ENCODE peak calls at places on chromosomes 16 and 17, in ten cellular contexts. One of them, this sample, is unnamed.

GRCh38 chr16:22098538-22099255 is 6.4 kb downstream of the VWA3A start:
- DNase-seq in uterus: no peak
- DNase-seq in NCI-H1092 treated with DMSO at 0.1 percent for 48 hours: peak
- DNase-seq in mucosa of gallbladder: no peak
- DNase-seq in heart right ventricle: no peak
- DNase-seq in SHP77: peak
- DNase-seq in stimulated activated CD4-positive, alpha-beta T cell treated with anti-CD3 and anti-CD28 coated beads, Interleukin-15, amount 100 ng/mL, for 24 hours: peak
- DNase-seq in CD8-positive, alpha-beta memory T cell: peak
- DNase-seq in GF-D8: peak
- DNase-seq in cardiac fibroblast: peak
- DNase-seq in this sample: peak

GRCh38 chr17:7001562-7001961 is 5.7 kb downstream of the ALOX12 start:
- DNase-seq in uterus: no peak
- DNase-seq in NCI-H1092 treated with DMSO at 0.1 percent for 48 hours: no peak
- DNase-seq in mucosa of gallbladder: no peak
- DNase-seq in heart right ventricle: no peak
- DNase-seq in SHP77: no peak
- DNase-seq in stimulated activated CD4-positive, alpha-beta T cell treated with anti-CD3 and anti-CD28 coated beads, Interleukin-15, amount 100 ng/mL, for 24 hours: peak
- DNase-seq in CD8-positive, alpha-beta memory T cell: peak
- DNase-seq in GF-D8: no peak
- DNase-seq in cardiac fibroblast: peak
- DNase-seq in this sample: no peak

GRCh38 chr17:12789075-12789975 is at the start of gene ARHGAP44:
- DNase-seq in uterus: peak
- DNase-seq in NCI-H1092 treated with DMSO at 0.1 percent for 48 hours: no peak
- DNase-seq in mucosa of gallbladder: peak
- DNase-seq in heart right ventricle: peak
- DNase-seq in SHP77: peak
- DNase-seq in stimulated activated CD4-positive, alpha-beta T cell treated with anti-CD3 and anti-CD28 coated beads, Interleukin-15, amount 100 ng/mL, for 24 hours: peak
- DNase-seq in CD8-positive, alpha-beta memory T cell: no peak
- DNase-seq in GF-D8: no peak
- DNase-seq in cardiac fibroblast: peak
- DNase-seq in this sample: peak

GRCh38 chr16:83539736-83540490 is 267.9 kb upstream of the HSBP1 start:
- DNase-seq in uterus: no peak
- DNase-seq in NCI-H1092 treated with DMSO at 0.1 percent for 48 hours: no peak
- DNase-seq in mucosa of gallbladder: no peak
- DNase-seq in heart right ventricle: no peak
- DNase-seq in SHP77: no peak
- DNase-seq in stimulated activated CD4-positive, alpha-beta T cell treated with anti-CD3 and anti-CD28 coated beads, Interleukin-15, amount 100 ng/mL, for 24 hours: no peak
- DNase-seq in CD8-positive, alpha-beta memory T cell: no peak
- DNase-seq in GF-D8: no peak
- DNase-seq in cardiac fibroblast: peak
- DNase-seq in this sample: no peak

GRCh38 chr16:86668136-86668535 is 89.8 kb downstream of the FOXL1 start:
- DNase-seq in uterus: no peak
- DNase-seq in NCI-H1092 treated with DMSO at 0.1 percent for 48 hours: no peak
- DNase-seq in mucosa of gallbladder: no peak
- DNase-seq in heart right ventricle: no peak
- DNase-seq in SHP77: no peak
- DNase-seq in stimulated activated CD4-positive, alpha-beta T cell treated with anti-CD3 and anti-CD28 coated beads, Interleukin-15, amount 100 ng/mL, for 24 hours: no peak
- DNase-seq in CD8-positive, alpha-beta memory T cell: no peak
- DNase-seq in GF-D8: no peak
- DNase-seq in cardiac fibroblast: peak
- DNase-seq in this sample: no peak

GRCh38 chr16:29784157-29784556 is 6.1 kb downstream of the ZG16 start:
- DNase-seq in uterus: no peak
- DNase-seq in NCI-H1092 treated with DMSO at 0.1 percent for 48 hours: no peak
- DNase-seq in mucosa of gallbladder: no peak
- DNase-seq in heart right ventricle: no peak
- DNase-seq in SHP77: no peak
- DNase-seq in stimulated activated CD4-positive, alpha-beta T cell treated with anti-CD3 and anti-CD28 coated beads, Interleukin-15, amount 100 ng/mL, for 24 hours: peak
- DNase-seq in CD8-positive, alpha-beta memory T cell: no peak
- DNase-seq in GF-D8: no peak
- DNase-seq in cardiac fibroblast: no peak
- DNase-seq in this sample: no peak

GRCh38 chr17:7922499-7923289 is 6.6 kb upstream of the RNF227 start:
- DNase-seq in uterus: peak
- DNase-seq in NCI-H1092 treated with DMSO at 0.1 percent for 48 hours: no peak
- DNase-seq in mucosa of gallbladder: peak
- DNase-seq in heart right ventricle: peak
- DNase-seq in SHP77: no peak
- DNase-seq in stimulated activated CD4-positive, alpha-beta T cell treated with anti-CD3 and anti-CD28 coated beads, Interleukin-15, amount 100 ng/mL, for 24 hours: peak
- DNase-seq in CD8-positive, alpha-beta memory T cell: peak
- DNase-seq in GF-D8: no peak
- DNase-seq in cardiac fibroblast: peak
- DNase-seq in this sample: no peak

GRCh38 chr17:78383725-78384471 is 5.4 kb downstream of the PGS1 start:
- DNase-seq in uterus: peak
- DNase-seq in NCI-H1092 treated with DMSO at 0.1 percent for 48 hours: no peak
- DNase-seq in mucosa of gallbladder: peak
- DNase-seq in heart right ventricle: peak
- DNase-seq in SHP77: no peak
- DNase-seq in stimulated activated CD4-positive, alpha-beta T cell treated with anti-CD3 and anti-CD28 coated beads, Interleukin-15, amount 100 ng/mL, for 24 hours: peak
- DNase-seq in CD8-positive, alpha-beta memory T cell: no peak
- DNase-seq in GF-D8: peak
- DNase-seq in cardiac fibroblast: peak
- DNase-seq in this sample: peak

GRCh38 chr16:69131167-69131748 is 1.1 kb downstream of the CHTF8 start:
- DNase-seq in uterus: no peak
- DNase-seq in NCI-H1092 treated with DMSO at 0.1 percent for 48 hours: peak
- DNase-seq in mucosa of gallbladder: no peak
- DNase-seq in heart right ventricle: no peak
- DNase-seq in SHP77: peak
- DNase-seq in stimulated activated CD4-positive, alpha-beta T cell treated with anti-CD3 and anti-CD28 coated beads, Interleukin-15, amount 100 ng/mL, for 24 hours: no peak
- DNase-seq in CD8-positive, alpha-beta memory T cell: no peak
- DNase-seq in GF-D8: peak
- DNase-seq in cardiac fibroblast: no peak
- DNase-seq in this sample: peak

GRCh38 chr17:36608794-36609497 is 7.6 kb downstream of the MRM1 start:
- DNase-seq in uterus: peak
- DNase-seq in NCI-H1092 treated with DMSO at 0.1 percent for 48 hours: peak
- DNase-seq in mucosa of gallbladder: peak
- DNase-seq in heart right ventricle: no peak
- DNase-seq in SHP77: peak
- DNase-seq in stimulated activated CD4-positive, alpha-beta T cell treated with anti-CD3 and anti-CD28 coated beads, Interleukin-15, amount 100 ng/mL, for 24 hours: no peak
- DNase-seq in CD8-positive, alpha-beta memory T cell: no peak
- DNase-seq in GF-D8: no peak
- DNase-seq in cardiac fibroblast: peak
- DNase-seq in this sample: peak

GRCh38 chr16:56349711-56350161 is 75.6 kb downstream of the AMFR start:
- DNase-seq in uterus: no peak
- DNase-seq in NCI-H1092 treated with DMSO at 0.1 percent for 48 hours: no peak
- DNase-seq in mucosa of gallbladder: no peak
- DNase-seq in heart right ventricle: no peak
- DNase-seq in SHP77: no peak
- DNase-seq in stimulated activated CD4-positive, alpha-beta T cell treated with anti-CD3 and anti-CD28 coated beads, Interleukin-15, amount 100 ng/mL, for 24 hours: no peak
- DNase-seq in CD8-positive, alpha-beta memory T cell: no peak
- DNase-seq in GF-D8: no peak
- DNase-seq in cardiac fibroblast: no peak
- DNase-seq in this sample: no peak

GRCh38 chr17:43908111-43908721 is 880 bp upstream of the MPP2 start:
- DNase-seq in uterus: peak
- DNase-seq in NCI-H1092 treated with DMSO at 0.1 percent for 48 hours: no peak
- DNase-seq in mucosa of gallbladder: peak
- DNase-seq in heart right ventricle: peak
- DNase-seq in SHP77: peak
- DNase-seq in stimulated activated CD4-positive, alpha-beta T cell treated with anti-CD3 and anti-CD28 coated beads, Interleukin-15, amount 100 ng/mL, for 24 hours: peak
- DNase-seq in CD8-positive, alpha-beta memory T cell: peak
- DNase-seq in GF-D8: no peak
- DNase-seq in cardiac fibroblast: peak
- DNase-seq in this sample: peak

GRCh38 chr17:4632583-4632923 is 8.9 kb downstream of the ALOX15 start:
- DNase-seq in uterus: no peak
- DNase-seq in NCI-H1092 treated with DMSO at 0.1 percent for 48 hours: no peak
- DNase-seq in mucosa of gallbladder: no peak
- DNase-seq in heart right ventricle: no peak
- DNase-seq in SHP77: no peak
- DNase-seq in stimulated activated CD4-positive, alpha-beta T cell treated with anti-CD3 and anti-CD28 coated beads, Interleukin-15, amount 100 ng/mL, for 24 hours: no peak
- DNase-seq in CD8-positive, alpha-beta memory T cell: no peak
- DNase-seq in GF-D8: no peak
- DNase-seq in cardiac fibroblast: no peak
- DNase-seq in this sample: no peak

GRCh38 chr16:82694239-82694874 is 67.6 kb downstream of the CDH13 start:
- DNase-seq in uterus: no peak
- DNase-seq in NCI-H1092 treated with DMSO at 0.1 percent for 48 hours: no peak
- DNase-seq in mucosa of gallbladder: no peak
- DNase-seq in heart right ventricle: no peak
- DNase-seq in SHP77: no peak
- DNase-seq in stimulated activated CD4-positive, alpha-beta T cell treated with anti-CD3 and anti-CD28 coated beads, Interleukin-15, amount 100 ng/mL, for 24 hours: no peak
- DNase-seq in CD8-positive, alpha-beta memory T cell: no peak
- DNase-seq in GF-D8: no peak
- DNase-seq in cardiac fibroblast: peak
- DNase-seq in this sample: no peak

GRCh38 chr16:585351-585750 is 4.5 kb upstream of the RAB40C start:
- DNase-seq in uterus: peak
- DNase-seq in NCI-H1092 treated with DMSO at 0.1 percent for 48 hours: peak
- DNase-seq in mucosa of gallbladder: no peak
- DNase-seq in heart right ventricle: peak
- DNase-seq in SHP77: peak
- DNase-seq in stimulated activated CD4-positive, alpha-beta T cell treated with anti-CD3 and anti-CD28 coated beads, Interleukin-15, amount 100 ng/mL, for 24 hours: peak
- DNase-seq in CD8-positive, alpha-beta memory T cell: no peak
- DNase-seq in GF-D8: no peak
- DNase-seq in cardiac fibroblast: no peak
- DNase-seq in this sample: peak

GRCh38 chr17:18332909-18333489 is 17.9 kb downstream of the SMCR8 start:
- DNase-seq in uterus: no peak
- DNase-seq in NCI-H1092 treated with DMSO at 0.1 percent for 48 hours: no peak
- DNase-seq in mucosa of gallbladder: no peak
- DNase-seq in heart right ventricle: no peak
- DNase-seq in SHP77: no peak
- DNase-seq in stimulated activated CD4-positive, alpha-beta T cell treated with anti-CD3 and anti-CD28 coated beads, Interleukin-15, amount 100 ng/mL, for 24 hours: no peak
- DNase-seq in CD8-positive, alpha-beta memory T cell: no peak
- DNase-seq in GF-D8: no peak
- DNase-seq in cardiac fibroblast: peak
- DNase-seq in this sample: no peak

GRCh38 chr17:74325376-74325742 is 667 bp upstream of the KIF19 start:
- DNase-seq in uterus: no peak
- DNase-seq in NCI-H1092 treated with DMSO at 0.1 percent for 48 hours: no peak
- DNase-seq in mucosa of gallbladder: no peak
- DNase-seq in heart right ventricle: peak
- DNase-seq in SHP77: no peak
- DNase-seq in stimulated activated CD4-positive, alpha-beta T cell treated with anti-CD3 and anti-CD28 coated beads, Interleukin-15, amount 100 ng/mL, for 24 hours: no peak
- DNase-seq in CD8-positive, alpha-beta memory T cell: no peak
- DNase-seq in GF-D8: no peak
- DNase-seq in cardiac fibroblast: no peak
- DNase-seq in this sample: no peak

GRCh38 chr17:82815790-82816305 is 24.0 kb downstream of the ZNF750 start:
- DNase-seq in uterus: no peak
- DNase-seq in NCI-H1092 treated with DMSO at 0.1 percent for 48 hours: no peak
- DNase-seq in mucosa of gallbladder: no peak
- DNase-seq in heart right ventricle: no peak
- DNase-seq in SHP77: no peak
- DNase-seq in stimulated activated CD4-positive, alpha-beta T cell treated with anti-CD3 and anti-CD28 coated beads, Interleukin-15, amount 100 ng/mL, for 24 hours: no peak
- DNase-seq in CD8-positive, alpha-beta memory T cell: no peak
- DNase-seq in GF-D8: no peak
- DNase-seq in cardiac fibroblast: no peak
- DNase-seq in this sample: no peak

GRCh38 chr17:77214743-77215142 is 74.0 kb downstream of the SEC14L1 start:
- DNase-seq in uterus: no peak
- DNase-seq in NCI-H1092 treated with DMSO at 0.1 percent for 48 hours: peak
- DNase-seq in mucosa of gallbladder: peak
- DNase-seq in heart right ventricle: no peak
- DNase-seq in SHP77: peak
- DNase-seq in stimulated activated CD4-positive, alpha-beta T cell treated with anti-CD3 and anti-CD28 coated beads, Interleukin-15, amount 100 ng/mL, for 24 hours: peak
- DNase-seq in CD8-positive, alpha-beta memory T cell: no peak
- DNase-seq in GF-D8: no peak
- DNase-seq in cardiac fibroblast: peak
- DNase-seq in this sample: peak

GRCh38 chr16:30551781-30552180 is 6.4 kb downstream of the ZNF764 start:
- DNase-seq in uterus: no peak
- DNase-seq in NCI-H1092 treated with DMSO at 0.1 percent for 48 hours: no peak
- DNase-seq in mucosa of gallbladder: no peak
- DNase-seq in heart right ventricle: no peak
- DNase-seq in SHP77: no peak
- DNase-seq in stimulated activated CD4-positive, alpha-beta T cell treated with anti-CD3 and anti-CD28 coated beads, Interleukin-15, amount 100 ng/mL, for 24 hours: peak
- DNase-seq in CD8-positive, alpha-beta memory T cell: peak
- DNase-seq in GF-D8: no peak
- DNase-seq in cardiac fibroblast: no peak
- DNase-seq in this sample: peak

GRCh38 chr17:68035131-68035522 is 408 bp upstream of the KPNA2 start:
- DNase-seq in uterus: peak
- DNase-seq in NCI-H1092 treated with DMSO at 0.1 percent for 48 hours: peak
- DNase-seq in mucosa of gallbladder: peak
- DNase-seq in heart right ventricle: peak
- DNase-seq in SHP77: peak
- DNase-seq in stimulated activated CD4-positive, alpha-beta T cell treated with anti-CD3 and anti-CD28 coated beads, Interleukin-15, amount 100 ng/mL, for 24 hours: peak
- DNase-seq in CD8-positive, alpha-beta memory T cell: no peak
- DNase-seq in GF-D8: peak
- DNase-seq in cardiac fibroblast: no peak
- DNase-seq in this sample: peak

GRCh38 chr16:55615071-55615470 is 40.7 kb upstream of the SLC6A2 start:
- DNase-seq in uterus: no peak
- DNase-seq in NCI-H1092 treated with DMSO at 0.1 percent for 48 hours: no peak
- DNase-seq in mucosa of gallbladder: no peak
- DNase-seq in heart right ventricle: no peak
- DNase-seq in SHP77: no peak
- DNase-seq in stimulated activated CD4-positive, alpha-beta T cell treated with anti-CD3 and anti-CD28 coated beads, Interleukin-15, amount 100 ng/mL, for 24 hours: no peak
- DNase-seq in CD8-positive, alpha-beta memory T cell: no peak
- DNase-seq in GF-D8: no peak
- DNase-seq in cardiac fibroblast: no peak
- DNase-seq in this sample: no peak

GRCh38 chr17:72884066-72884465 is 208.4 kb downstream of the SLC39A11 start:
- DNase-seq in uterus: no peak
- DNase-seq in NCI-H1092 treated with DMSO at 0.1 percent for 48 hours: no peak
- DNase-seq in mucosa of gallbladder: no peak
- DNase-seq in heart right ventricle: no peak
- DNase-seq in SHP77: no peak
- DNase-seq in stimulated activated CD4-positive, alpha-beta T cell treated with anti-CD3 and anti-CD28 coated beads, Interleukin-15, amount 100 ng/mL, for 24 hours: no peak
- DNase-seq in CD8-positive, alpha-beta memory T cell: no peak
- DNase-seq in GF-D8: no peak
- DNase-seq in cardiac fibroblast: no peak
- DNase-seq in this sample: no peak

GRCh38 chr17:31582151-31582907 is 190.9 kb downstream of the RAB11FIP4 start:
- DNase-seq in uterus: peak
- DNase-seq in NCI-H1092 treated with DMSO at 0.1 percent for 48 hours: no peak
- DNase-seq in mucosa of gallbladder: peak
- DNase-seq in heart right ventricle: peak
- DNase-seq in SHP77: no peak
- DNase-seq in stimulated activated CD4-positive, alpha-beta T cell treated with anti-CD3 and anti-CD28 coated beads, Interleukin-15, amount 100 ng/mL, for 24 hours: no peak
- DNase-seq in CD8-positive, alpha-beta memory T cell: no peak
- DNase-seq in GF-D8: no peak
- DNase-seq in cardiac fibroblast: no peak
- DNase-seq in this sample: no peak

GRCh38 chr17:34424814-34425490 is 61.9 kb upstream of the CCL1 start:
- DNase-seq in uterus: no peak
- DNase-seq in NCI-H1092 treated with DMSO at 0.1 percent for 48 hours: no peak
- DNase-seq in mucosa of gallbladder: no peak
- DNase-seq in heart right ventricle: no peak
- DNase-seq in SHP77: no peak
- DNase-seq in stimulated activated CD4-positive, alpha-beta T cell treated with anti-CD3 and anti-CD28 coated beads, Interleukin-15, amount 100 ng/mL, for 24 hours: no peak
- DNase-seq in CD8-positive, alpha-beta memory T cell: no peak
- DNase-seq in GF-D8: no peak
- DNase-seq in cardiac fibroblast: no peak
- DNase-seq in this sample: no peak

GRCh38 chr17:31823014-31823413 is 36.0 kb downstream of the COPRS start:
- DNase-seq in uterus: no peak
- DNase-seq in NCI-H1092 treated with DMSO at 0.1 percent for 48 hours: no peak
- DNase-seq in mucosa of gallbladder: no peak
- DNase-seq in heart right ventricle: no peak
- DNase-seq in SHP77: no peak
- DNase-seq in stimulated activated CD4-positive, alpha-beta T cell treated with anti-CD3 and anti-CD28 coated beads, Interleukin-15, amount 100 ng/mL, for 24 hours: no peak
- DNase-seq in CD8-positive, alpha-beta memory T cell: no peak
- DNase-seq in GF-D8: no peak
- DNase-seq in cardiac fibroblast: no peak
- DNase-seq in this sample: no peak

GRCh38 chr16:57967916-57968315 is 3.0 kb downstream of the CNGB1 start:
- DNase-seq in uterus: no peak
- DNase-seq in NCI-H1092 treated with DMSO at 0.1 percent for 48 hours: no peak
- DNase-seq in mucosa of gallbladder: no peak
- DNase-seq in heart right ventricle: no peak
- DNase-seq in SHP77: no peak
- DNase-seq in stimulated activated CD4-positive, alpha-beta T cell treated with anti-CD3 and anti-CD28 coated beads, Interleukin-15, amount 100 ng/mL, for 24 hours: no peak
- DNase-seq in CD8-positive, alpha-beta memory T cell: no peak
- DNase-seq in GF-D8: no peak
- DNase-seq in cardiac fibroblast: no peak
- DNase-seq in this sample: no peak

GRCh38 chr16:61024180-61024900 is 1011.9 kb downstream of the CDH8 start:
- DNase-seq in uterus: no peak
- DNase-seq in NCI-H1092 treated with DMSO at 0.1 percent for 48 hours: no peak
- DNase-seq in mucosa of gallbladder: no peak
- DNase-seq in heart right ventricle: no peak
- DNase-seq in SHP77: no peak
- DNase-seq in stimulated activated CD4-positive, alpha-beta T cell treated with anti-CD3 and anti-CD28 coated beads, Interleukin-15, amount 100 ng/mL, for 24 hours: no peak
- DNase-seq in CD8-positive, alpha-beta memory T cell: no peak
- DNase-seq in GF-D8: no peak
- DNase-seq in cardiac fibroblast: no peak
- DNase-seq in this sample: no peak

This sample was measured in HL-60.